ENCODE peak calls at places on chromosomes 7 and 10, in ten cellular contexts. L is OCI-LY7, C is neural progenitor cell, B is hepatocyte, M is cardiac muscle cell, S is fibroblast of pulmonary artery, P is pancreas, O is left ventricle myocardium inferior, D is colonic mucosa, E is fibroblast of the aortic adventitia. R is an unnamed sample.

GRCh38 chr10:80173441-80173840 is 31.9 kb downstream of the ANXA11 start:
- DNase-seq in L (peak; percentile 44), C (no peak), B (no peak), M (no peak), S (no peak), P (no peak), O (no peak), D (no peak), E (no peak), R (no peak)

GRCh38 chr10:22659901-22660300 is 54.5 kb downstream of the PIP4K2A start:
- DNase-seq in L (no peak), C (no peak), B (no peak), M (no peak), S (no peak), P (no peak), O (no peak), D (no peak), E (no peak), R (no peak)

GRCh38 chr10:86105181-86105580 is 261.4 kb downstream of the GRID1 start:
- DNase-seq in L (no peak), C (no peak), B (no peak), M (no peak), S (no peak), P (no peak), O (no peak), D (no peak), E (no peak), R (no peak)

GRCh38 chr10:33143160-33143728 is 185.2 kb upstream of the ITGB1 start:
- DNase-seq in L (no peak), C (no peak), B (no peak), M (no peak), S (peak; percentile 57), P (no peak), O (no peak), D (no peak), E (peak; percentile 75), R (peak; percentile 61)

GRCh38 chr7:12731214-12731656 is 43.8 kb downstream of the ARL4A start:
- DNase-seq in L (no peak), C (no peak), B (no peak), M (no peak), S (peak; percentile 70), P (no peak), O (no peak), D (no peak), E (peak; percentile 38), R (peak; percentile 76)

GRCh38 chr10:46549171-46550075 is 7.0 kb downstream of the GPRIN2 start:
- DNase-seq in L (no peak), C (no peak), B (no peak), M (no peak), S (no peak), P (peak; percentile 65), O (peak; percentile 21), D (no peak), E (no peak), R (no peak)

GRCh38 chr7:98559958-98560357 is 57.1 kb upstream of the NPTX2 start:
- DNase-seq in L (peak; percentile 34), C (peak; percentile 42), B (no peak), M (no peak), S (peak; percentile 4), P (no peak), O (no peak), D (no peak), E (no peak), R (no peak)

GRCh38 chr7:147894271-147894670 is 696.3 kb upstream of the C7orf33 start:
- DNase-seq in L (no peak), C (peak; percentile 53), B (no peak), M (no peak), S (no peak), P (no peak), O (no peak), D (no peak), E (no peak), R (no peak)

GRCh38 chr10:31294556-31294955 is 24.5 kb upstream of the ZEB1 start:
- DNase-seq in L (no peak), C (no peak), B (no peak), M (no peak), S (no peak), P (no peak), O (no peak), D (no peak), E (no peak), R (no peak)

GRCh38 chr7:43244232-43244631 is 131.8 kb downstream of the HECW1 start:
- DNase-seq in L (no peak), C (no peak), B (no peak), M (no peak), S (no peak), P (no peak), O (no peak), D (no peak), E (no peak), R (no peak)

GRCh38 chr7:147153571-147153970 is 1037.0 kb downstream of the CNTNAP2 start:
- DNase-seq in L (no peak), C (no peak), B (no peak), M (peak; percentile 1), S (no peak), P (no peak), O (no peak), D (no peak), E (no peak), R (no peak)

GRCh38 chr10:26214538-26215461 is 1.8 kb upstream of the GAD2 start:
- DNase-seq in L (no peak), C (peak; percentile 50), B (no peak), M (no peak), S (no peak), P (no peak), O (no peak), D (no peak), E (no peak), R (no peak)

GRCh38 chr10:77290528-77291155 is 347.0 kb downstream of the KCNMA1 start:
- DNase-seq in L (no peak), C (no peak), B (peak; percentile 32), M (no peak), S (peak; percentile 68), P (no peak), O (no peak), D (no peak), E (peak; percentile 51), R (peak; percentile 86)

GRCh38 chr7:16989883-16990413 is 108.2 kb upstream of the AGR3 start:
- DNase-seq in L (no peak), C (no peak), B (peak; percentile 78), M (no peak), S (peak; percentile 98), P (no peak), O (peak; percentile 34), D (peak; percentile 90), E (peak; percentile 89), R (peak; percentile 90)

GRCh38 chr7:70696139-70696782 is 435.7 kb upstream of the GALNT17 start:
- DNase-seq in L (peak; percentile 7), C (peak; percentile 30), B (no peak), M (no peak), S (no peak), P (no peak), O (no peak), D (peak; percentile 48), E (peak; percentile 48), R (no peak)

GRCh38 chr10:105073999-105074398 is 432.9 kb downstream of the SORCS3 start:
- DNase-seq in L (no peak), C (no peak), B (no peak), M (no peak), S (no peak), P (no peak), O (no peak), D (no peak), E (no peak), R (no peak)

GRCh38 chr7:142587578-142588191 is 161.6 kb upstream of the PRSS1 start:
- DNase-seq in L (peak; percentile 61), C (peak; percentile 63), B (peak; percentile 66), M (peak; percentile 59), S (peak; percentile 83), P (no peak), O (no peak), D (peak; percentile 23), E (peak; percentile 76), R (peak; percentile 87)

GRCh38 chr7:26662646-26663045 is 201.7 kb downstream of the SKAP2 start:
- DNase-seq in L (no peak), C (no peak), B (no peak), M (no peak), S (no peak), P (no peak), O (no peak), D (no peak), E (no peak), R (no peak)

GRCh38 chr7:10703059-10703458 is 270.6 kb upstream of the PHF14 start:
- DNase-seq in L (no peak), C (no peak), B (no peak), M (no peak), S (no peak), P (no peak), O (no peak), D (no peak), E (no peak), R (no peak)

GRCh38 chr10:52319926-52320325 is 5.8 kb downstream of the DKK1 start:
- DNase-seq in L (no peak), C (no peak), B (no peak), M (no peak), S (no peak), P (no peak), O (no peak), D (no peak), E (peak; percentile 28), R (peak; percentile 21)

GRCh38 chr10:6530211-6530840 is 49.8 kb downstream of the PRKCQ start:
- DNase-seq in L (no peak), C (no peak), B (no peak), M (no peak), S (no peak), P (no peak), O (no peak), D (peak; percentile 28), E (no peak), R (no peak)

GRCh38 chr7:126804604-126805003 is 448.1 kb downstream of the GRM8 start:
- DNase-seq in L (no peak), C (no peak), B (no peak), M (no peak), S (no peak), P (no peak), O (no peak), D (no peak), E (no peak), R (no peak)
- TF ChIP-seq CTCF in L (no peak), C (no peak), B (no peak), M (no peak), S (no peak), P (no peak), O (no peak), D (no peak), E (no peak), R (no peak)

GRCh38 chr7:123535517-123535916 is 1.1 kb upstream of the IQUB start:
- DNase-seq in L (no peak), C (no peak), B (no peak), M (no peak), S (no peak), P (no peak), O (no peak), D (no peak), E (no peak), R (no peak)
- H3K4me3 ChIP-seq in L (peak overlapping the region; percentile 70), C (peak overlapping the region; percentile 64), B (no peak overlapping the region), M (peak overlapping the region; percentile 35), S (peak overlapping the region; percentile 71), P (peak overlapping the region; percentile 55), O (peak overlapping the region; percentile 78), D (no peak overlapping the region), E (peak overlapping the region; percentile 58), R (peak overlapping the region; percentile 52)

GRCh38 chr7:68537228-68538071 is 1060.8 kb upstream of the AUTS2 start:
- DNase-seq in L (no peak), C (no peak), B (no peak), M (no peak), S (no peak), P (no peak), O (no peak), D (no peak), E (no peak), R (no peak)
- TF ChIP-seq CTCF in L (no peak), C (no peak), B (no peak), M (no peak), S (no peak), P (no peak), O (no peak), D (no peak), E (no peak), R (no peak)

GRCh38 chr7:4748267-4748666 is 27.2 kb upstream of the AP5Z1 start:
- DNase-seq in L (no peak), C (no peak), B (no peak), M (no peak), S (peak; percentile 30), P (no peak), O (no peak), D (no peak), E (no peak), R (peak; percentile 15)
- H3K4me3 ChIP-seq in L (no peak overlapping the region), C (no peak overlapping the region), B (no peak overlapping the region), M (no peak overlapping the region), S (no peak overlapping the region), P (no peak overlapping the region), O (peak overlapping the region; percentile 55), D (no peak overlapping the region), E (no peak overlapping the region), R (no peak overlapping the region)

R was measured in fibroblast of villous mesenchyme.